ENCODE peak calls at places on chromosomes 6 and 20, in eight cellular contexts. D is effector memory CD4-positive, alpha-beta T cell; V is DND-41; A is hepatocyte; F is right atrium auricular region; H is lung; W is cardiac muscle cell; K is stomach. C is an unnamed sample.

GRCh38 chr6:45942953-45943352 is 72.7 kb downstream of the CLIC5 start:
- DNase-seq in D (no peak), V (no peak), A (no peak), F (no peak), H (no peak), W (no peak), K (no peak), C (no peak)

GRCh38 chr6:41647061-41647511 is 8.8 kb downstream of the MDFI start:
- DNase-seq in D (no peak), V (no peak), A (no peak), F (no peak), H (no peak), W (no peak), K (no peak), C (no peak)

GRCh38 chr6:139600919-139601470 is 226.5 kb upstream of the CITED2 start:
- DNase-seq in D (no peak), V (no peak), A (no peak), F (no peak), H (no peak), W (no peak), K (no peak), C (no peak)

GRCh38 chr6:161143663-161144430 is 130.0 kb downstream of the AGPAT4 start:
- DNase-seq in D (no peak), V (no peak), A (no peak), F (peak; percentile 30), H (peak; percentile 26), W (no peak), K (no peak), C (no peak)

GRCh38 chr20:57895161-57895855 is 185.5 kb upstream of the PMEPA1 start:
- DNase-seq in D (no peak), V (no peak), A (no peak), F (no peak), H (no peak), W (no peak), K (no peak), C (no peak)

GRCh38 chr6:30618270-30618787 is 689 bp downstream of the MRPS18B start:
- DNase-seq in D (no peak), V (no peak), A (no peak), F (no peak), H (no peak), W (peak; percentile 33), K (peak; percentile 38), C (no peak)

GRCh38 chr20:4068708-4069107 is 53.4 kb upstream of the RNF24 start:
- DNase-seq in D (no peak), V (no peak), A (no peak), F (no peak), H (no peak), W (peak; percentile 61), K (peak; percentile 30), C (no peak)

GRCh38 chr6:150169609-150170008 is 26.8 kb downstream of the PPP1R14C start:
- DNase-seq in D (no peak), V (no peak), A (no peak), F (no peak), H (no peak), W (peak; percentile 34), K (no peak), C (no peak)

GRCh38 chr6:21752054-21752811 is 158.7 kb downstream of the SOX4 start:
- DNase-seq in D (no peak), V (no peak), A (no peak), F (no peak), H (no peak), W (no peak), K (no peak), C (no peak)

GRCh38 chr20:63939061-63939935 is 16.9 kb downstream of the UCKL1 start:
- DNase-seq in D (no peak), V (no peak), A (no peak), F (no peak), H (no peak), W (no peak), K (no peak), C (no peak)

GRCh38 chr6:136782021-136782770 is 10.1 kb downstream of the MAP3K5 start:
- DNase-seq in D (no peak), V (no peak), A (no peak), F (no peak), H (no peak), W (peak; percentile 69), K (no peak), C (no peak)

GRCh38 chr20:59820204-59821041 is 113.0 kb downstream of the SYCP2 start:
- DNase-seq in D (no peak), V (no peak), A (no peak), F (peak; percentile 58), H (peak; percentile 27), W (no peak), K (no peak), C (no peak)

GRCh38 chr6:142011156-142011555 is 121.6 kb upstream of the GJE1 start:
- DNase-seq in D (no peak), V (no peak), A (no peak), F (no peak), H (no peak), W (peak; percentile 23), K (no peak), C (no peak)

GRCh38 chr20:23641936-23642751 is 4.4 kb upstream of the CST3 start:
- DNase-seq in D (no peak), V (peak; percentile 30), A (peak; percentile 62), F (no peak), H (no peak), W (peak; percentile 85), K (no peak), C (no peak)

GRCh38 chr6:37985355-37985754 is 165.8 kb downstream of the ZFAND3 start:
- DNase-seq in D (no peak), V (peak; percentile 26), A (no peak), F (no peak), H (no peak), W (no peak), K (no peak), C (no peak)

GRCh38 chr20:52402950-52403349 is 211.4 kb upstream of the ZFP64 start:
- DNase-seq in D (no peak), V (no peak), A (no peak), F (no peak), H (no peak), W (no peak), K (no peak), C (no peak)
- H3K4me3 ChIP-seq in D (no peak overlapping the region), V (no peak overlapping the region), A (no peak overlapping the region), F (no peak overlapping the region), H (no peak overlapping the region), W (no peak overlapping the region), K (no peak overlapping the region), C (no peak overlapping the region)

GRCh38 chr20:33827109-33827508 is 16.0 kb downstream of the CHMP4B start:
- DNase-seq in D (no peak), V (no peak), A (no peak), F (no peak), H (no peak), W (no peak), K (no peak), C (no peak)

GRCh38 chr20:33827629-33828325 is 16.6 kb downstream of the CHMP4B start:
- DNase-seq in D (no peak), V (no peak), A (no peak), F (no peak), H (no peak), W (no peak), K (no peak), C (no peak)

GRCh38 chr20:33829636-33830035 is 18.5 kb downstream of the CHMP4B start:
- DNase-seq in D (no peak), V (no peak), A (no peak), F (no peak), H (no peak), W (no peak), K (no peak), C (no peak)

GRCh38 chr20:33828912-33829560 is 17.9 kb downstream of the CHMP4B start:
- DNase-seq in D (no peak), V (no peak), A (peak; percentile 54), F (no peak), H (no peak), W (no peak), K (no peak), C (no peak)

DNA sequence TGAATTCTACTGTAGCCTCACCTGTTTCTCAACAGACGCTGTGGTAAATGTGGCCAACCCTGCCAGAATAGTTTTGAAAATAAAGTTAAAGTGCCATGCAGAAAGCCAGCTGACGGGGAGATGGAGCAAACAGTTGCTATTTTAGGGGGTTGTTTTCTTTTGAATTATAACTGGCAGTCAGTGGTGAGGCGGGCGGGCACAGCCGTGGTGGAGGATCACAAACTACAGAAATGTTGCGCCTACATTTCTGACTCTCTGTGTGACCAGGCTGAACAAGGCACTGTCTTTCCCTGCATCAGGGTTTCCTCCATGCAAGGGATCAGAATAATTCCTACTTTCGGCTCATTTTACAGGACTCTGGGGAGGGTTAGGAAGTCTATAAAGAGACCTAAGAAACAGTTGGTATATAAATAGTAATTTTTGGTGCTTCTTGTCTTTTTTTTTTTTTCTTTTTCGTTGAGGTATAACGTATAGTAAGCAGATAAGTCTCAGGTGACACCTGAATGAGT is 17.2 kb downstream of the CHMP4B start:
- DNase-seq in D (no peak), V (no peak), A (no peak), F (no peak), H (no peak), W (no peak), K (no peak), C (no peak)
- H3K4me1 ChIP-seq in D (peaks cover 7% of the 10 kb centered on the region), V (no peaks in the 10 kb centered on the region), A (peaks cover 87% of the 10 kb centered on the region), F (peaks cover 83% of the 10 kb centered on the region), H (peaks cover 47% of the 10 kb centered on the region), W (peaks cover 58% of the 10 kb centered on the region), K (peaks cover 80% of the 10 kb centered on the region), C (peaks cover 82% of the 10 kb centered on the region)

DNA sequence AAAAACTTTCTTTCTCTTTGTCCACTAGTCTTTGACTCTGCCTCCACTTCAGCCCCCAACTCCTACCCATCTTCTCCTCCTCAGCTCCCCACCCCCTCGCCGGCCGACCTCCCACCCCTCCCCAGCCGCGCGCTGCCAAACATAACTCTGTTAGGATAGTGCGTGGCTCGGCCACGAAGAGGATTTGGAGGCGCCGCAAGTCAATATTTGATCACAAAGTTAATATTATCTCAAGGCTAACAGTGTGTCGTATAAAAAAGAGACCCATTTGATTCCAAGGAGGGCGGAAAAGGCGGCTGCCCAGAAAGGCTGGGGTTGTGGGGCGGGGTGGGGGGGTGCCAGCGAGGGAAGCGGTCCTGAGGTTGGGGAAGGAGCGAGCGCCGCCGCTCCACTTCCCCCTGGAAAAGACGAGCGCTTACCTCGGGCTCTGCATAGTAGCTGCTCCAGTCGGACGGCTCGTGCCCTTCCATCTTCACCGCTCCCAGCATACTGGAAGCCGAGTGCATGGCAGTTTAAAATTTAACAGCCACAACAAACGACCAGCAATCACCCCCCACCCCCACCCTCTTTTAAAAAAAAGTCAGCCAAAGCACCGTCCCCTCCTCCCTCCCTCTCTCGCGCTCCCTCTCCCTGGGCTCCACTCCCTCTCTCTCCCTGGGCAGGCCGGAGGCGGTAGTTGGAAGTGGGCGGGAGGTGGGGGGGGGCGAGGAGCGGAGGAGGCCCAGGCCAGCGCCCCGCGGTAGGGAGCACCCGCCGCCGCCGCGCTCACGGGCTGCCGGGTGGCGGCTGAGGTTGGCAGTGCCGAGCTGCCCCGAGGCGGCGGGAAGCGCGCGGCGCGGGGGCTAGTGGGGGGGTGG is at the start of gene FOXA2:
- DNase-seq in D (no peak), V (no peak), A (peak; percentile 87), F (no peak), H (peak; percentile 90), W (no peak), K (peak; percentile 85), C (no peak)
- H3K27me3 ChIP-seq in D (peaks cover 8% of the 10 kb centered on the region), V (no peaks in the 10 kb centered on the region), A (peaks cover 94% of the 10 kb centered on the region), F (peaks cover 64% of the 10 kb centered on the region), H (no peaks in the 10 kb centered on the region), W (peaks cover 100% of the 10 kb centered on the region), K (peaks cover 10% of the 10 kb centered on the region), C (peaks cover 4% of the 10 kb centered on the region)

DNA sequence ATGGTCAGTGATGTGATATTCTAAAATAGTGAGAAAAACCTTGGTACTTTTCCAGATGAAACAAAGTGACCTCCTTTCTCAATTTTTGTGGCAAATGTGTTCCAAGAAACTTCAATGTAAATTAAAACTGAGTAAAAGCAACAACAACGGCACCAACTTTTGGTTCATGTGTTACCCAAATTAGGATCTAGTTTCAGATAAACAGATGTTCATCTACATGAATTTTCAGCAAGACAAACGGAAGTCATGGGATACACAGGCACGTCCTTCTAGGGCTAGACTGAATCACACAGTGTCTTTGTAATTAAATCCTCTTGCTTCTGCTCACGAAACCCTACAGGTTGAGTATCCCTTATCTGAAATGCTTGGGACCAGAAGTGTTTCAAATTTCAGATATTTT is 915.2 kb downstream of the TFAP2A start:
- DNase-seq in D (no peak), V (no peak), A (no peak), F (no peak), H (no peak), W (no peak), K (no peak), C (no peak)
- H3K4me3 ChIP-seq in D (no peak overlapping the region), V (no peak overlapping the region), A (no peak overlapping the region), F (no peak overlapping the region), H (no peak overlapping the region), W (no peak overlapping the region), K (no peak overlapping the region), C (no peak overlapping the region)